ENCODE peak calls at places on chromosomes 6 and 20, in ten cellular contexts. One of them, this sample, is unnamed.

GRCh38 chr6:162907876-162908481 is 180.2 kb downstream of the PACRG start:
- DNase-seq in C1 segment of cervical spinal cord: no peak
- DNase-seq in Right ventricle myocardium inferior: no peak
- DNase-seq in GM04504: no peak
- DNase-seq in PC-9: no peak
- DNase-seq in naive thymus-derived CD8-positive, alpha-beta T cell: no peak
- DNase-seq in activated effector memory CD4-positive, alpha-beta T cell treated with anti-CD3 and anti-CD28 coated beads, Interleukin-2, amount 50 U/mL, for 16 hours: no peak
- DNase-seq in pons: no peak
- DNase-seq in cardiac fibroblast: peak
- DNase-seq in GM12891: no peak
- DNase-seq in this sample: no peak

GRCh38 chr6:69089539-69089938 is 454.5 kb downstream of the ADGRB3 start:
- DNase-seq in C1 segment of cervical spinal cord: no peak
- DNase-seq in cardiac fibroblast: no peak
- DNase-seq in pons: no peak
- DNase-seq in naive thymus-derived CD8-positive, alpha-beta T cell: no peak
- DNase-seq in activated effector memory CD4-positive, alpha-beta T cell treated with anti-CD3 and anti-CD28 coated beads, Interleukin-2, amount 50 U/mL, for 16 hours: no peak
- DNase-seq in GM12891: no peak
- DNase-seq in GM04504: no peak
- DNase-seq in PC-9: no peak
- DNase-seq in Right ventricle myocardium inferior: no peak
- DNase-seq in this sample: no peak

GRCh38 chr6:105374010-105374420 is 28.9 kb downstream of the PREP start:
- DNase-seq in C1 segment of cervical spinal cord: no peak
- DNase-seq in Right ventricle myocardium inferior: no peak
- DNase-seq in GM12891: no peak
- DNase-seq in pons: no peak
- DNase-seq in GM04504: no peak
- DNase-seq in activated effector memory CD4-positive, alpha-beta T cell treated with anti-CD3 and anti-CD28 coated beads, Interleukin-2, amount 50 U/mL, for 16 hours: no peak
- DNase-seq in cardiac fibroblast: peak
- DNase-seq in naive thymus-derived CD8-positive, alpha-beta T cell: no peak
- DNase-seq in PC-9: peak
- DNase-seq in this sample: no peak

GRCh38 chr20:35461620-35462019 is 6.2 kb downstream of the CEP250 start:
- DNase-seq in naive thymus-derived CD8-positive, alpha-beta T cell: no peak
- DNase-seq in Right ventricle myocardium inferior: no peak
- DNase-seq in pons: no peak
- DNase-seq in GM04504: no peak
- DNase-seq in C1 segment of cervical spinal cord: no peak
- DNase-seq in cardiac fibroblast: peak
- DNase-seq in GM12891: no peak
- DNase-seq in activated effector memory CD4-positive, alpha-beta T cell treated with anti-CD3 and anti-CD28 coated beads, Interleukin-2, amount 50 U/mL, for 16 hours: no peak
- DNase-seq in PC-9: no peak
- DNase-seq in this sample: no peak

GRCh38 chr20:22584630-22584921 is 204 bp upstream of the FOXA2 start:
- DNase-seq in cardiac fibroblast: no peak
- DNase-seq in GM12891: no peak
- DNase-seq in Right ventricle myocardium inferior: no peak
- DNase-seq in C1 segment of cervical spinal cord: no peak
- DNase-seq in GM04504: no peak
- DNase-seq in pons: no peak
- DNase-seq in naive thymus-derived CD8-positive, alpha-beta T cell: no peak
- DNase-seq in activated effector memory CD4-positive, alpha-beta T cell treated with anti-CD3 and anti-CD28 coated beads, Interleukin-2, amount 50 U/mL, for 16 hours: no peak
- DNase-seq in PC-9: no peak
- DNase-seq in this sample: no peak

GRCh38 chr20:57178582-57179112 is 87.8 kb downstream of the BMP7 start:
- DNase-seq in activated effector memory CD4-positive, alpha-beta T cell treated with anti-CD3 and anti-CD28 coated beads, Interleukin-2, amount 50 U/mL, for 16 hours: no peak
- DNase-seq in naive thymus-derived CD8-positive, alpha-beta T cell: no peak
- DNase-seq in GM12891: no peak
- DNase-seq in PC-9: no peak
- DNase-seq in GM04504: no peak
- DNase-seq in C1 segment of cervical spinal cord: no peak
- DNase-seq in pons: no peak
- DNase-seq in Right ventricle myocardium inferior: no peak
- DNase-seq in cardiac fibroblast: no peak
- DNase-seq in this sample: no peak

GRCh38 chr6:43806041-43806757 is 36.2 kb downstream of the VEGFA start:
- DNase-seq in activated effector memory CD4-positive, alpha-beta T cell treated with anti-CD3 and anti-CD28 coated beads, Interleukin-2, amount 50 U/mL, for 16 hours: no peak
- DNase-seq in GM04504: no peak
- DNase-seq in naive thymus-derived CD8-positive, alpha-beta T cell: no peak
- DNase-seq in pons: no peak
- DNase-seq in GM12891: no peak
- DNase-seq in Right ventricle myocardium inferior: no peak
- DNase-seq in cardiac fibroblast: no peak
- DNase-seq in PC-9: peak
- DNase-seq in C1 segment of cervical spinal cord: no peak
- DNase-seq in this sample: no peak

GRCh38 chr6:3617192-3617631 is 134.3 kb downstream of the PXDC1 start:
- DNase-seq in Right ventricle myocardium inferior: no peak
- DNase-seq in PC-9: no peak
- DNase-seq in C1 segment of cervical spinal cord: no peak
- DNase-seq in GM12891: no peak
- DNase-seq in GM04504: no peak
- DNase-seq in naive thymus-derived CD8-positive, alpha-beta T cell: no peak
- DNase-seq in pons: no peak
- DNase-seq in activated effector memory CD4-positive, alpha-beta T cell treated with anti-CD3 and anti-CD28 coated beads, Interleukin-2, amount 50 U/mL, for 16 hours: no peak
- DNase-seq in cardiac fibroblast: no peak
- DNase-seq in this sample: no peak

GRCh38 chr20:41316009-41316408 is 1.5 kb downstream of the ZHX3 start:
- DNase-seq in GM12891: no peak
- DNase-seq in pons: peak
- DNase-seq in GM04504: no peak
- DNase-seq in Right ventricle myocardium inferior: no peak
- DNase-seq in naive thymus-derived CD8-positive, alpha-beta T cell: no peak
- DNase-seq in cardiac fibroblast: peak
- DNase-seq in activated effector memory CD4-positive, alpha-beta T cell treated with anti-CD3 and anti-CD28 coated beads, Interleukin-2, amount 50 U/mL, for 16 hours: no peak
- DNase-seq in C1 segment of cervical spinal cord: no peak
- DNase-seq in PC-9: no peak
- DNase-seq in this sample: no peak

GRCh38 chr20:7608246-7608645 is 332.0 kb downstream of the HAO1 start:
- DNase-seq in C1 segment of cervical spinal cord: no peak
- DNase-seq in cardiac fibroblast: peak
- DNase-seq in GM12891: no peak
- DNase-seq in PC-9: no peak
- DNase-seq in naive thymus-derived CD8-positive, alpha-beta T cell: no peak
- DNase-seq in Right ventricle myocardium inferior: no peak
- DNase-seq in pons: no peak
- DNase-seq in activated effector memory CD4-positive, alpha-beta T cell treated with anti-CD3 and anti-CD28 coated beads, Interleukin-2, amount 50 U/mL, for 16 hours: no peak
- DNase-seq in GM04504: no peak
- DNase-seq in this sample: no peak

GRCh38 chr6:37168809-37169457 is 1.0 kb upstream of the PIM1 start:
- DNase-seq in activated effector memory CD4-positive, alpha-beta T cell treated with anti-CD3 and anti-CD28 coated beads, Interleukin-2, amount 50 U/mL, for 16 hours: peak
- DNase-seq in naive thymus-derived CD8-positive, alpha-beta T cell: no peak
- DNase-seq in Right ventricle myocardium inferior: no peak
- DNase-seq in cardiac fibroblast: no peak
- DNase-seq in GM04504: peak
- DNase-seq in pons: peak
- DNase-seq in PC-9: no peak
- DNase-seq in GM12891: no peak
- DNase-seq in C1 segment of cervical spinal cord: peak
- DNase-seq in this sample: no peak

GRCh38 chr20:50284811-50285375 is 94.3 kb downstream of the CEBPB start:
- DNase-seq in C1 segment of cervical spinal cord: no peak
- DNase-seq in Right ventricle myocardium inferior: no peak
- DNase-seq in PC-9: no peak
- DNase-seq in GM04504: no peak
- DNase-seq in pons: no peak
- DNase-seq in activated effector memory CD4-positive, alpha-beta T cell treated with anti-CD3 and anti-CD28 coated beads, Interleukin-2, amount 50 U/mL, for 16 hours: no peak
- DNase-seq in naive thymus-derived CD8-positive, alpha-beta T cell: no peak
- DNase-seq in cardiac fibroblast: peak
- DNase-seq in GM12891: no peak
- DNase-seq in this sample: no peak

GRCh38 chr6:168834188-168834587 is 393.2 kb downstream of the SMOC2 start:
- DNase-seq in C1 segment of cervical spinal cord: no peak
- DNase-seq in naive thymus-derived CD8-positive, alpha-beta T cell: no peak
- DNase-seq in PC-9: no peak
- DNase-seq in cardiac fibroblast: no peak
- DNase-seq in GM12891: no peak
- DNase-seq in GM04504: no peak
- DNase-seq in activated effector memory CD4-positive, alpha-beta T cell treated with anti-CD3 and anti-CD28 coated beads, Interleukin-2, amount 50 U/mL, for 16 hours: no peak
- DNase-seq in pons: no peak
- DNase-seq in Right ventricle myocardium inferior: no peak
- DNase-seq in this sample: no peak

GRCh38 chr6:136225496-136225895 is 24.6 kb downstream of the MTFR2 start:
- DNase-seq in GM04504: no peak
- DNase-seq in naive thymus-derived CD8-positive, alpha-beta T cell: no peak
- DNase-seq in Right ventricle myocardium inferior: no peak
- DNase-seq in pons: no peak
- DNase-seq in PC-9: no peak
- DNase-seq in C1 segment of cervical spinal cord: no peak
- DNase-seq in activated effector memory CD4-positive, alpha-beta T cell treated with anti-CD3 and anti-CD28 coated beads, Interleukin-2, amount 50 U/mL, for 16 hours: no peak
- DNase-seq in GM12891: no peak
- DNase-seq in cardiac fibroblast: no peak
- DNase-seq in this sample: no peak

GRCh38 chr6:5108068-5108467 is 22.9 kb downstream of the PPP1R3G start:
- DNase-seq in GM12891: no peak
- DNase-seq in C1 segment of cervical spinal cord: no peak
- DNase-seq in activated effector memory CD4-positive, alpha-beta T cell treated with anti-CD3 and anti-CD28 coated beads, Interleukin-2, amount 50 U/mL, for 16 hours: no peak
- DNase-seq in pons: no peak
- DNase-seq in Right ventricle myocardium inferior: no peak
- DNase-seq in cardiac fibroblast: no peak
- DNase-seq in GM04504: no peak
- DNase-seq in PC-9: no peak
- DNase-seq in naive thymus-derived CD8-positive, alpha-beta T cell: no peak
- DNase-seq in this sample: no peak

GRCh38 chr20:8749986-8750385 is 318.9 kb upstream of the PLCB4 start:
- DNase-seq in C1 segment of cervical spinal cord: no peak
- DNase-seq in cardiac fibroblast: no peak
- DNase-seq in Right ventricle myocardium inferior: no peak
- DNase-seq in pons: no peak
- DNase-seq in PC-9: no peak
- DNase-seq in naive thymus-derived CD8-positive, alpha-beta T cell: no peak
- DNase-seq in GM04504: peak
- DNase-seq in GM12891: no peak
- DNase-seq in activated effector memory CD4-positive, alpha-beta T cell treated with anti-CD3 and anti-CD28 coated beads, Interleukin-2, amount 50 U/mL, for 16 hours: no peak
- DNase-seq in this sample: no peak

GRCh38 chr20:32612831-32613595 is 27.9 kb upstream of the NOL4L start:
- DNase-seq in GM04504: no peak
- DNase-seq in cardiac fibroblast: no peak
- DNase-seq in pons: no peak
- DNase-seq in Right ventricle myocardium inferior: no peak
- DNase-seq in GM12891: no peak
- DNase-seq in activated effector memory CD4-positive, alpha-beta T cell treated with anti-CD3 and anti-CD28 coated beads, Interleukin-2, amount 50 U/mL, for 16 hours: no peak
- DNase-seq in naive thymus-derived CD8-positive, alpha-beta T cell: no peak
- DNase-seq in C1 segment of cervical spinal cord: no peak
- DNase-seq in PC-9: no peak
- DNase-seq in this sample: no peak

GRCh38 chr6:46465294-46466165 is 25.7 kb downstream of the RCAN2 start:
- DNase-seq in PC-9: no peak
- DNase-seq in GM12891: no peak
- DNase-seq in naive thymus-derived CD8-positive, alpha-beta T cell: no peak
- DNase-seq in activated effector memory CD4-positive, alpha-beta T cell treated with anti-CD3 and anti-CD28 coated beads, Interleukin-2, amount 50 U/mL, for 16 hours: no peak
- DNase-seq in cardiac fibroblast: peak
- DNase-seq in Right ventricle myocardium inferior: no peak
- DNase-seq in GM04504: no peak
- DNase-seq in pons: no peak
- DNase-seq in C1 segment of cervical spinal cord: no peak
- DNase-seq in this sample: no peak

GRCh38 chr20:34637245-34638185 is 39.4 kb downstream of the PIGU start:
- DNase-seq in Right ventricle myocardium inferior: no peak
- DNase-seq in pons: peak
- DNase-seq in activated effector memory CD4-positive, alpha-beta T cell treated with anti-CD3 and anti-CD28 coated beads, Interleukin-2, amount 50 U/mL, for 16 hours: no peak
- DNase-seq in GM04504: peak
- DNase-seq in PC-9: no peak
- DNase-seq in GM12891: no peak
- DNase-seq in naive thymus-derived CD8-positive, alpha-beta T cell: no peak
- DNase-seq in C1 segment of cervical spinal cord: peak
- DNase-seq in cardiac fibroblast: peak
- DNase-seq in this sample: peak

GRCh38 chr20:47274449-47275108 is 81.9 kb downstream of the ZMYND8 start:
- DNase-seq in pons: peak
- DNase-seq in Right ventricle myocardium inferior: no peak
- DNase-seq in cardiac fibroblast: peak
- DNase-seq in C1 segment of cervical spinal cord: no peak
- DNase-seq in GM04504: peak
- DNase-seq in GM12891: peak
- DNase-seq in naive thymus-derived CD8-positive, alpha-beta T cell: no peak
- DNase-seq in PC-9: no peak
- DNase-seq in activated effector memory CD4-positive, alpha-beta T cell treated with anti-CD3 and anti-CD28 coated beads, Interleukin-2, amount 50 U/mL, for 16 hours: no peak
- DNase-seq in this sample: peak

GRCh38 chr6:24991748-24992467 is 56.1 kb upstream of the RIPOR2 start:
- DNase-seq in cardiac fibroblast: peak
- DNase-seq in GM12891: peak
- DNase-seq in PC-9: peak
- DNase-seq in Right ventricle myocardium inferior: no peak
- DNase-seq in C1 segment of cervical spinal cord: no peak
- DNase-seq in pons: peak
- DNase-seq in activated effector memory CD4-positive, alpha-beta T cell treated with anti-CD3 and anti-CD28 coated beads, Interleukin-2, amount 50 U/mL, for 16 hours: peak
- DNase-seq in naive thymus-derived CD8-positive, alpha-beta T cell: peak
- DNase-seq in GM04504: no peak
- DNase-seq in this sample: no peak

GRCh38 chr20:62900692-62901584 is 25.4 kb downstream of the DIDO1 start:
- DNase-seq in GM12891: no peak
- DNase-seq in pons: no peak
- DNase-seq in naive thymus-derived CD8-positive, alpha-beta T cell: no peak
- DNase-seq in Right ventricle myocardium inferior: no peak
- DNase-seq in GM04504: no peak
- DNase-seq in PC-9: peak
- DNase-seq in cardiac fibroblast: no peak
- DNase-seq in C1 segment of cervical spinal cord: no peak
- DNase-seq in activated effector memory CD4-positive, alpha-beta T cell treated with anti-CD3 and anti-CD28 coated beads, Interleukin-2, amount 50 U/mL, for 16 hours: no peak
- DNase-seq in this sample: no peak

GRCh38 chr6:57013501-57013900 is 33.0 kb upstream of the KIAA1586 start:
- DNase-seq in naive thymus-derived CD8-positive, alpha-beta T cell: no peak
- DNase-seq in GM12891: no peak
- DNase-seq in GM04504: peak
- DNase-seq in pons: no peak
- DNase-seq in Right ventricle myocardium inferior: no peak
- DNase-seq in cardiac fibroblast: peak
- DNase-seq in activated effector memory CD4-positive, alpha-beta T cell treated with anti-CD3 and anti-CD28 coated beads, Interleukin-2, amount 50 U/mL, for 16 hours: no peak
- DNase-seq in PC-9: peak
- DNase-seq in C1 segment of cervical spinal cord: no peak
- DNase-seq in this sample: peak

GRCh38 chr20:2539341-2539740 is 3.0 kb downstream of the TMC2 start:
- DNase-seq in cardiac fibroblast: no peak
- DNase-seq in GM04504: no peak
- DNase-seq in Right ventricle myocardium inferior: no peak
- DNase-seq in naive thymus-derived CD8-positive, alpha-beta T cell: no peak
- DNase-seq in pons: peak
- DNase-seq in PC-9: no peak
- DNase-seq in activated effector memory CD4-positive, alpha-beta T cell treated with anti-CD3 and anti-CD28 coated beads, Interleukin-2, amount 50 U/mL, for 16 hours: no peak
- DNase-seq in GM12891: no peak
- DNase-seq in C1 segment of cervical spinal cord: no peak
- DNase-seq in this sample: no peak

GRCh38 chr6:45454008-45454911 is 76.5 kb upstream of the SUPT3H start:
- DNase-seq in pons: no peak
- DNase-seq in cardiac fibroblast: peak
- DNase-seq in C1 segment of cervical spinal cord: no peak
- DNase-seq in PC-9: no peak
- DNase-seq in Right ventricle myocardium inferior: no peak
- DNase-seq in GM12891: no peak
- DNase-seq in naive thymus-derived CD8-positive, alpha-beta T cell: no peak
- DNase-seq in GM04504: peak
- DNase-seq in activated effector memory CD4-positive, alpha-beta T cell treated with anti-CD3 and anti-CD28 coated beads, Interleukin-2, amount 50 U/mL, for 16 hours: no peak
- DNase-seq in this sample: peak

GRCh38 chr6:41531591-41532582 is 14.3 kb upstream of the FOXP4 start:
- DNase-seq in GM04504: peak
- DNase-seq in GM12891: peak
- DNase-seq in pons: no peak
- DNase-seq in Right ventricle myocardium inferior: no peak
- DNase-seq in naive thymus-derived CD8-positive, alpha-beta T cell: no peak
- DNase-seq in PC-9: no peak
- DNase-seq in activated effector memory CD4-positive, alpha-beta T cell treated with anti-CD3 and anti-CD28 coated beads, Interleukin-2, amount 50 U/mL, for 16 hours: peak
- DNase-seq in C1 segment of cervical spinal cord: no peak
- DNase-seq in cardiac fibroblast: peak
- DNase-seq in this sample: peak

GRCh38 chr6:34795836-34796425 is 4.0 kb downstream of the BLTP3A start:
- DNase-seq in activated effector memory CD4-positive, alpha-beta T cell treated with anti-CD3 and anti-CD28 coated beads, Interleukin-2, amount 50 U/mL, for 16 hours: no peak
- DNase-seq in GM12891: no peak
- DNase-seq in naive thymus-derived CD8-positive, alpha-beta T cell: no peak
- DNase-seq in Right ventricle myocardium inferior: no peak
- DNase-seq in pons: no peak
- DNase-seq in cardiac fibroblast: peak
- DNase-seq in PC-9: no peak
- DNase-seq in GM04504: peak
- DNase-seq in C1 segment of cervical spinal cord: no peak
- DNase-seq in this sample: no peak

GRCh38 chr6:15879372-15880261 is 216.8 kb upstream of the DTNBP1 start:
- DNase-seq in PC-9: no peak
- DNase-seq in GM12891: no peak
- DNase-seq in activated effector memory CD4-positive, alpha-beta T cell treated with anti-CD3 and anti-CD28 coated beads, Interleukin-2, amount 50 U/mL, for 16 hours: peak
- DNase-seq in GM04504: no peak
- DNase-seq in Right ventricle myocardium inferior: peak
- DNase-seq in C1 segment of cervical spinal cord: no peak
- DNase-seq in cardiac fibroblast: peak
- DNase-seq in pons: no peak
- DNase-seq in naive thymus-derived CD8-positive, alpha-beta T cell: peak
- DNase-seq in this sample: no peak

This sample was measured in BJ.